ENCODE peak calls at places on chromosomes 4 and X, in eight cellular contexts. K, X, A, G, Y, U, B and I are unnamed samples.

GRCh38 chrX:25084446-25084845 is 68.7 kb upstream of the ARX start:
- DNase-seq in K (no peak), X (no peak), A (no peak), G (no peak), Y (no peak), U (no peak), B (no peak), I (no peak)

GRCh38 chrX:74579597-74580209 is 34.7 kb downstream of the RLIM start:
- DNase-seq in K (no peak), X (no peak), A (no peak), G (no peak), Y (peak; percentile 9), U (no peak), B (no peak), I (peak; percentile 19)

GRCh38 chrX:140502491-140503229 is 2.2 kb downstream of the SOX3 start:
- DNase-seq in K (no peak), X (no peak), A (peak; percentile 1), G (no peak), Y (no peak), U (no peak), B (no peak), I (no peak)

GRCh38 chr4:2082118-2082517 is 23.0 kb downstream of the NAT8L start:
- DNase-seq in K (no peak), X (no peak), A (no peak), G (no peak), Y (no peak), U (no peak), B (no peak), I (no peak)

GRCh38 chr4:82739292-82740190 is 59.1 kb downstream of the SCD5 start:
- DNase-seq in K (peak; percentile 24), X (peak; percentile 64), A (peak; percentile 80), G (peak; percentile 68), Y (peak; percentile 70), U (peak; percentile 74), B (no peak), I (no peak)

GRCh38 chr4:40046311-40046980 is 10.2 kb upstream of the N4BP2 start:
- DNase-seq in K (no peak), X (no peak), A (peak; percentile 29), G (peak; percentile 53), Y (peak; percentile 76), U (peak; percentile 70), B (no peak), I (no peak)

GRCh38 chrX:261167-261857 is 19.9 kb upstream of the PLCXD1 start:
- DNase-seq in K (no peak), X (peak; percentile 46), A (peak; percentile 36), G (peak; percentile 43), Y (peak; percentile 71), U (peak; percentile 58), B (no peak), I (no peak)

GRCh38 chr4:90328558-90328957 is 201.4 kb downstream of the CCSER1 start:
- DNase-seq in K (no peak), X (no peak), A (peak; percentile 34), G (no peak), Y (peak; percentile 8), U (no peak), B (no peak), I (no peak)

GRCh38 chrX:16743604-16744325 is 24.4 kb downstream of the SYAP1 start:
- DNase-seq in K (no peak), X (no peak), A (peak; percentile 52), G (no peak), Y (peak; percentile 73), U (no peak), B (peak; percentile 61), I (no peak)

GRCh38 chr4:38071801-38072567 is 111.8 kb downstream of the PTTG2 start:
- DNase-seq in K (no peak), X (no peak), A (no peak), G (no peak), Y (peak; percentile 54), U (no peak), B (no peak), I (no peak)

GRCh38 chrX:134752558-134752957 is 94.3 kb upstream of the PLAC1 start:
- DNase-seq in K (no peak), X (no peak), A (no peak), G (no peak), Y (no peak), U (no peak), B (no peak), I (no peak)

GRCh38 chr4:152356428-152357034 is 179.4 kb downstream of the FBXW7 start:
- DNase-seq in K (no peak), X (no peak), A (no peak), G (no peak), Y (peak; percentile 70), U (no peak), B (no peak), I (no peak)

GRCh38 chrX:41265615-41266014 is 68.3 kb upstream of the DDX3X start:
- DNase-seq in K (peak; percentile 64), X (no peak), A (peak; percentile 55), G (peak; percentile 48), Y (peak; percentile 63), U (peak; percentile 61), B (no peak), I (no peak)

GRCh38 chr4:125191252-125191651 is 123.5 kb upstream of the FAT4 start:
- DNase-seq in K (no peak), X (no peak), A (no peak), G (no peak), Y (peak; percentile 83), U (no peak), B (no peak), I (no peak)

GRCh38 chr4:165877291-165877690 is 4.3 kb downstream of the TLL1 start:
- DNase-seq in K (no peak), X (no peak), A (no peak), G (no peak), Y (peak; percentile 83), U (no peak), B (no peak), I (no peak)

GRCh38 chrX:74286950-74287349 is 17.0 kb upstream of the ZCCHC13 start:
- DNase-seq in K (no peak), X (no peak), A (no peak), G (no peak), Y (peak; percentile 50), U (no peak), B (no peak), I (no peak)

GRCh38 chr4:25795566-25796454 is 67.0 kb downstream of the SEL1L3 start:
- DNase-seq in K (no peak), X (no peak), A (no peak), G (no peak), Y (peak; percentile 83), U (no peak), B (peak; percentile 28), I (no peak)
- TF ChIP-seq CTCF in K (no peak), X (no peak), A (no peak), G (no peak), Y (peak; percentile 23), U (no peak), B (no peak), I (no peak)

GRCh38 chr4:76235407-76235806 is 16.1 kb upstream of the FAM47E start:
- DNase-seq in K (no peak), X (no peak), A (no peak), G (no peak), Y (no peak), U (no peak), B (no peak), I (no peak)
- H3K4me3 ChIP-seq in K (no peak overlapping the region), X (no peak overlapping the region), A (no peak overlapping the region), G (no peak overlapping the region), Y (no peak overlapping the region), U (no peak overlapping the region), B (no peak overlapping the region), I (no peak overlapping the region)

GRCh38 chrX:77899081-77899828 is at the start of gene COX7B:
- DNase-seq in K (peak; percentile 83), X (no peak), A (peak; percentile 80), G (peak; percentile 42), Y (peak; percentile 98), U (peak; percentile 71), B (peak; percentile 80), I (peak; percentile 92)
- TF ChIP-seq CTCF in K (peak; percentile 43), X (no peak), A (no peak), G (no peak), Y (peak; percentile 25), U (no peak), B (peak; percentile 47), I (peak; percentile 47)

DNA sequence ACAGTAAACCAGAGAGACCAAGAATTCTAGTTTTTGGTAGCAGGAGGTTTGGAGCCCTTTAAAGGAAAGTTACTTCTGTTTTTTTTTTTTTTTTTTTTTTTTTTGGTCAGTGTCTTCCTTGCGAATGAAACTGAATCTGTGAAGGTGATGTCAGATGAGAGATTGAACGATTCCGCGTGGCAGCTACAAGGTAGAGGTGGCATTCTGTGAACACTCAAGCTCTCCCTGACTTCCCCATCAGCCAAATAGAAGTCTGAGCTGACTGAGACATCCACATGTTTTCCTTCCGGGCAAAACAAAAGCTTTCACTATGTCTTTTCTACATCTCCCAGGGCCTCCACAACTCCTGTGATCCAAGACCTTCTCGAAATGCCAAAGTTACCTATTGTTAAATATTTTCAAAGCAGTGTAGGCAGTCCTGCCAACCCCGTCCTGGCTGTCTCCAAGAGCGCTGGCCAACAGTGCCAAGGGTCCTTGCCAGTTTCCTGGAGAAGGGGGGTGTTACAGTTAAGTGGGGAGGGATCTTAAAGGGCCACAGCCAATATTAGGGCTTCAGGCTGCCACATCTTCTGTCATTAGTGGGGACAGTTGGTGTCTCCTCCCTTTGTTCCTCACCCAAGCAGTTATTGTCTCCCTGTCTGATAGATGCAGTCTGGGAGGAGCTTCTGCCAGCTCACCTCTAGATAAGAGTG is 102.9 kb upstream of the SLC34A2 start:
- DNase-seq in K (no peak), X (peak; percentile 58), A (peak; percentile 36), G (no peak), Y (no peak), U (no peak), B (no peak), I (no peak)
- H3K4me3 ChIP-seq in K (no peak overlapping the region), X (no peak overlapping the region), A (no peak overlapping the region), G (no peak overlapping the region), Y (no peak overlapping the region), U (no peak overlapping the region), B (no peak overlapping the region), I (peak overlapping the region; percentile 22)

DNA sequence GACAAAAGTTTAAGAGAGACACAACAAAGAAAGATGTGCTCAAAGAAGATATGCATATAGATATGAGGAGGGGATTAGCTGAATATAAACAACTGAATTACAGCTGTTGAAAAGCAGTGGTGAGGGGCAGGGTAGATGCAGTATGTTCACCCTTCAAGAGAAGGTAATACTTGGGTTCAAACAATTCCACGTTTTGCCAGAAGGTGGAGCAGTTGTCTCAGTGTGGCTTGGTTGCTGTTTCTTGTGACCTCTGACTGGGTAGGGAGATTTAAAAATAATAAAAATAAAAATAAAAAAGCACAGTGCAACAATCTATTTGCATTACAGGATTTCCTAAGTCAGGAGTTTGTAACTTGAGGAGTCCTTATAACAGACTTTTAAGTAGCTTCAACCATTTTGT is 23.3 kb downstream of the PHOX2B start:
- DNase-seq in K (no peak), X (no peak), A (no peak), G (no peak), Y (no peak), U (no peak), B (no peak), I (no peak)
- TF ChIP-seq CTCF in K (no peak), X (no peak), A (no peak), G (no peak), Y (no peak), U (no peak), B (peak; percentile 23), I (peak; percentile 37)

DNA sequence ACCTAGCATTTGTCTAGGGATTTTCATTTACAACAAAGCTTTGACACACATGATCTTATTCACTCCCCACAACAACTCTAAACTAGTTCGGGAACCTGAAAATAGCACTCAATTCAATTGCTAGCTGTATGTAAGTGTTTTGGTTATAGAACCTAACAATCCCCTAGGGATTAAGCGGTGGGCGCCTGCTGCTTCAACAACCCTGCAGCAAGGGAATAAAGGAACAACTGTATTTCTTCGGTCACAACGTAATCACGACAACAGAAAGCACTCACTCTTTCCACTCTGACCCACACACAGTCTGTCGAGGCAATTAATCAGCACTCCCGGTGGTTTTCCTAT is 674 bp upstream of the DIAPH2 start:
- DNase-seq in K (no peak), X (no peak), A (no peak), G (no peak), Y (no peak), U (no peak), B (no peak), I (no peak)
- H3K4me3 ChIP-seq in K (peak overlapping the region; percentile 55), X (no peak overlapping the region), A (no peak overlapping the region), G (peak overlapping the region; percentile 62), Y (peak overlapping the region; percentile 73), U (peak overlapping the region; percentile 62), B (peak overlapping the region; percentile 75), I (peak overlapping the region; percentile 76)